ENCODE peak calls at places on chromosomes 5 and 9, in nine cellular contexts. L is lower lobe of right lung; E is type B pancreatic cell; V is tibial nerve; M is upper lobe of right lung; Y is cardiac fibroblast; R is activated CD8-positive, alpha-beta T cell treated with anti-CD3 and anti-CD28 coated beads for 36 hours; T is psoas muscle; K is GM13976. F is an unnamed sample.

GRCh38 chr5:83077662-83078261 is 415 bp downstream of the XRCC4 start:
- DNase-seq in L (no peak), E (no peak), V (no peak), M (no peak), Y (peak), R (peak), T (no peak), K (peak), F (no peak)

GRCh38 chr9:21404146-21404545 is 4.8 kb upstream of the IFNA8 start:
- DNase-seq in L (no peak), E (no peak), V (no peak), M (no peak), Y (no peak), R (no peak), T (no peak), K (no peak), F (no peak)

GRCh38 chr9:126781717-126782388 is 23.0 kb upstream of the ZBTB43 start:
- DNase-seq in L (peak), E (peak), V (peak), M (peak), Y (peak), R (peak), T (peak), K (peak), F (peak)

GRCh38 chr9:83432104-83432627 is 106.0 kb downstream of the FRMD3 start:
- DNase-seq in L (peak), E (no peak), V (peak), M (peak), Y (peak), R (no peak), T (peak), K (no peak), F (peak)

GRCh38 chr5:151236888-151237287 is 13.0 kb upstream of the CCDC69 start:
- DNase-seq in L (no peak), E (no peak), V (no peak), M (no peak), Y (no peak), R (no peak), T (no peak), K (no peak), F (no peak)

GRCh38 chr5:139138790-139139189 is 59.4 kb downstream of the SIL1 start:
- DNase-seq in L (peak), E (no peak), V (no peak), M (peak), Y (peak), R (no peak), T (peak), K (no peak), F (peak)

GRCh38 chr9:121483473-121484031 is 16.1 kb downstream of the GGTA1 start:
- DNase-seq in L (no peak), E (no peak), V (no peak), M (no peak), Y (no peak), R (no peak), T (no peak), K (no peak), F (no peak)

GRCh38 chr9:106799146-106799545 is 63.8 kb upstream of the ZNF462 start:
- DNase-seq in L (no peak), E (no peak), V (no peak), M (no peak), Y (peak), R (no peak), T (no peak), K (no peak), F (peak)

GRCh38 chr5:178116406-178116885 is 3.1 kb downstream of the N4BP3 start:
- DNase-seq in L (no peak), E (no peak), V (no peak), M (no peak), Y (no peak), R (peak), T (no peak), K (peak), F (no peak)

GRCh38 chr9:21557428-21557768 is 75.3 kb upstream of the IFNE start:
- DNase-seq in L (no peak), E (no peak), V (no peak), M (no peak), Y (no peak), R (no peak), T (no peak), K (no peak), F (no peak)

GRCh38 chr9:87336407-87336806 is 161.3 kb upstream of the DAPK1 start:
- DNase-seq in L (no peak), E (no peak), V (no peak), M (no peak), Y (peak), R (no peak), T (no peak), K (peak), F (peak)

GRCh38 chr9:90449213-90449925 is 193.3 kb downstream of the DIRAS2 start:
- DNase-seq in L (no peak), E (no peak), V (no peak), M (no peak), Y (no peak), R (no peak), T (no peak), K (no peak), F (no peak)

GRCh38 chr5:142143878-142144277 is 35.3 kb downstream of the NDFIP1 start:
- DNase-seq in L (no peak), E (no peak), V (no peak), M (no peak), Y (peak), R (no peak), T (no peak), K (peak), F (peak)

GRCh38 chr9:92807757-92808725 is 43.4 kb upstream of the BICD2 start:
- DNase-seq in L (no peak), E (no peak), V (no peak), M (no peak), Y (no peak), R (peak), T (peak), K (no peak), F (no peak)

GRCh38 chr9:38066167-38066906 is 2.7 kb downstream of the SHB start:
- DNase-seq in L (no peak), E (no peak), V (no peak), M (peak), Y (no peak), R (no peak), T (no peak), K (no peak), F (no peak)
- TF ChIP-seq CTCF in L (no peak), E (peak), V (no peak), M (no peak), Y (peak), R (no peak), T (peak), K (no peak), F (peak)

GRCh38 chr5:100313657-100314056 is 221.5 kb upstream of the FAM174A start:
- DNase-seq in L (no peak), E (no peak), V (no peak), M (no peak), Y (no peak), R (no peak), T (no peak), K (no peak), F (no peak)

GRCh38 chr5:100306000-100306399 is 229.2 kb upstream of the FAM174A start:
- DNase-seq in L (no peak), E (no peak), V (no peak), M (no peak), Y (no peak), R (no peak), T (no peak), K (no peak), F (no peak)

DNA sequence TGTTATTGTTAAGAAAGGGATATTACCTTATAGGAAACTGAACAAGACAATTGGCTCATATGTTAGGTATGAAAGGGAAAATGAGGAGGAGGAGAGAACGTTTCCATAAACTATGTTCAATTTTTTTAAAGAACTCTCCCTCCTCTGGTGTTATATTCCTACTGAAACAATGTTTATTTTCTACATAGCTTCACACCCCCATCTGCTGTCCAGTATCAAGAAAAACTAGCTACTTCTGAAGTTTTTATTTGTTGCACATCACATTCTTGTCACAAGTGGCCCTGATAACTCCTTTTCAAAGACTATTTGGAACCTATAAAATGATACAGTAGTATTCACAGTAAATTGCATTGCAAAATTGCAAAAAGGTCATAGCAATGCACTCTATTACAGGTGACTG is 223.4 kb upstream of the FAM174A start:
- DNase-seq in L (no peak), E (no peak), V (no peak), M (no peak), Y (no peak), R (no peak), T (no peak), K (no peak), F (no peak)
- TF ChIP-seq CTCF in L (no peak), E (peak), V (no peak), M (no peak), Y (no peak), R (no peak), T (no peak), K (no peak), F (no peak)

GRCh38 chr5:103122242-103122641 is 2.1 kb downstream of the PPIP5K2 start:
- DNase-seq in L (no peak), E (no peak), V (no peak), M (no peak), Y (no peak), R (no peak), T (no peak), K (no peak), F (no peak)
- TF ChIP-seq CTCF in L (no peak), E (no peak), V (no peak), M (no peak), Y (no peak), R (no peak), T (no peak), K (no peak), F (no peak)

GRCh38 chr9:16601991-16602390 is 268.5 kb downstream of the BNC2 start:
- DNase-seq in L (no peak), E (no peak), V (no peak), M (no peak), Y (no peak), R (no peak), T (no peak), K (no peak), F (no peak)
- TF ChIP-seq CTCF in L (no peak), E (no peak), V (no peak), M (no peak), Y (no peak), R (no peak), T (no peak), K (no peak), F (peak)

GRCh38 chr5:119255571-119256356 is 100.1 kb upstream of the TNFAIP8 start:
- DNase-seq in L (no peak), E (no peak), V (no peak), M (no peak), Y (no peak), R (peak), T (no peak), K (peak), F (no peak)
- TF ChIP-seq CTCF in L (no peak), E (no peak), V (no peak), M (peak), Y (no peak), R (peak), T (no peak), K (no peak), F (peak)

GRCh38 chr9:136626066-136626725 is 36.5 kb upstream of the EGFL7 start:
- DNase-seq in L (no peak), E (no peak), V (no peak), M (no peak), Y (no peak), R (no peak), T (no peak), K (no peak), F (no peak)

GRCh38 chr9:136628287-136628686 is 34.4 kb upstream of the EGFL7 start:
- DNase-seq in L (peak), E (no peak), V (no peak), M (no peak), Y (no peak), R (no peak), T (no peak), K (no peak), F (no peak)

GRCh38 chr9:136627703-136628102 is 35.0 kb upstream of the EGFL7 start:
- DNase-seq in L (no peak), E (no peak), V (no peak), M (no peak), Y (no peak), R (no peak), T (no peak), K (no peak), F (no peak)

GRCh38 chr9:136625101-136626065 is 37.3 kb upstream of the EGFL7 start:
- DNase-seq in L (peak), E (no peak), V (peak), M (peak), Y (peak), R (no peak), T (peak), K (peak), F (peak)

GRCh38 chr9:136626740-136627642 is 35.7 kb upstream of the EGFL7 start:
- DNase-seq in L (peak), E (no peak), V (no peak), M (no peak), Y (no peak), R (no peak), T (no peak), K (no peak), F (no peak)
- TF ChIP-seq CTCF in L (no peak), E (peak), V (no peak), M (no peak), Y (no peak), R (no peak), T (no peak), K (no peak), F (peak)

GRCh38 chr5:149886060-149886459 is 58.5 kb downstream of the PDE6A start:
- DNase-seq in L (no peak), E (no peak), V (no peak), M (no peak), Y (no peak), R (no peak), T (no peak), K (no peak), F (no peak)

GRCh38 chr5:149887622-149888183 is 56.9 kb downstream of the PDE6A start:
- DNase-seq in L (no peak), E (no peak), V (no peak), M (no peak), Y (peak), R (no peak), T (no peak), K (no peak), F (peak)

GRCh38 chr5:149886697-149887470 is 57.7 kb downstream of the PDE6A start:
- DNase-seq in L (no peak), E (no peak), V (no peak), M (no peak), Y (peak), R (no peak), T (no peak), K (no peak), F (no peak)

GRCh38 chr5:149885512-149885911 is 59.1 kb downstream of the PDE6A start:
- DNase-seq in L (no peak), E (no peak), V (no peak), M (no peak), Y (no peak), R (no peak), T (no peak), K (no peak), F (no peak)

GRCh38 chr5:149888280-149888679 is 56.3 kb downstream of the PDE6A start:
- DNase-seq in L (no peak), E (no peak), V (no peak), M (no peak), Y (no peak), R (no peak), T (no peak), K (no peak), F (no peak)
- TF ChIP-seq CTCF in L (no peak), E (no peak), V (no peak), M (no peak), Y (no peak), R (no peak), T (no peak), K (no peak), F (no peak)

GRCh38 chr9:100269656-100270055 is 83.1 kb downstream of the TEX10 start:
- DNase-seq in L (no peak), E (no peak), V (no peak), M (no peak), Y (no peak), R (no peak), T (no peak), K (no peak), F (no peak)
- TF ChIP-seq CTCF in L (no peak), E (no peak), V (no peak), M (no peak), Y (no peak), R (no peak), T (no peak), K (no peak), F (no peak)

F was measured in HFFc6.